ENCODE peak calls at places on chromosome 11, in four cellular contexts. One of them, this sample, is unnamed.

GRCh38 chr11:103800406-103801114 is 235.9 kb upstream of the DDI1 start:
- DNase-seq in K562: no peak
- DNase-seq in GM12878: no peak
- DNase-seq in HepG2: no peak
- DNase-seq in this sample: peak; percentile 21

GRCh38 chr11:73760066-73760679 is 701 bp downstream of the RAB6A start:
- DNase-seq in HepG2: no peak
- DNase-seq in K562: peak; percentile 66
- DNase-seq in GM12878: no peak
- DNase-seq in this sample: peak; percentile 46

GRCh38 chr11:119699227-119699626 is 29.8 kb downstream of the NECTIN1 start:
- DNase-seq in K562: no peak
- DNase-seq in GM12878: no peak
- DNase-seq in HepG2: peak; percentile 76
- DNase-seq in this sample: no peak

GRCh38 chr11:35282226-35282882 is 137.0 kb downstream of the SLC1A2 start:
- DNase-seq in HepG2: no peak
- DNase-seq in K562: no peak
- DNase-seq in GM12878: no peak
- DNase-seq in this sample: no peak

GRCh38 chr11:27619936-27620335 is 80.3 kb downstream of the BDNF start:
- DNase-seq in GM12878: no peak
- DNase-seq in K562: no peak
- DNase-seq in HepG2: no peak
- DNase-seq in this sample: no peak

GRCh38 chr11:6298605-6299004 is 21.7 kb downstream of the CAVIN3 start:
- DNase-seq in GM12878: no peak
- DNase-seq in HepG2: peak; percentile 38
- DNase-seq in K562: no peak
- DNase-seq in this sample: peak; percentile 86

GRCh38 chr11:118136341-118136740 is 16.3 kb downstream of the SCN4B start:
- DNase-seq in HepG2: no peak
- DNase-seq in GM12878: no peak
- DNase-seq in K562: no peak
- DNase-seq in this sample: no peak

GRCh38 chr11:120589376-120589775 is 77.8 kb downstream of the GRIK4 start:
- DNase-seq in K562: no peak
- DNase-seq in HepG2: no peak
- DNase-seq in GM12878: no peak
- DNase-seq in this sample: peak; percentile 10

GRCh38 chr11:113874096-113874919 is 1.1 kb downstream of the USP28 start:
- DNase-seq in HepG2: no peak
- DNase-seq in K562: no peak
- DNase-seq in GM12878: no peak
- DNase-seq in this sample: no peak

GRCh38 chr11:28690746-28691145 is 582.6 kb downstream of the METTL15 start:
- DNase-seq in K562: no peak
- DNase-seq in GM12878: no peak
- DNase-seq in HepG2: no peak
- DNase-seq in this sample: no peak

GRCh38 chr11:105092255-105093239 is 47.0 kb downstream of the CARD18 start:
- DNase-seq in HepG2: no peak
- DNase-seq in K562: no peak
- DNase-seq in GM12878: no peak
- DNase-seq in this sample: no peak

GRCh38 chr11:45671246-45672171 is 6.1 kb upstream of the CHST1 start:
- DNase-seq in GM12878: no peak
- DNase-seq in HepG2: no peak
- DNase-seq in K562: no peak
- DNase-seq in this sample: no peak
- TF ChIP-seq TCF7 in GM12878: no peak
- TF ChIP-seq TCF7 in HepG2: no peak
- TF ChIP-seq TCF7 in K562: no peak
- TF ChIP-seq TCF7 in this sample: no peak

GRCh38 chr11:14358729-14359439 is at the start of gene RRAS2:
- DNase-seq in HepG2: peak; percentile 69
- DNase-seq in GM12878: no peak
- DNase-seq in K562: peak; percentile 84
- DNase-seq in this sample: peak; percentile 85
- TF ChIP-seq ATF3 in HepG2: no peak
- TF ChIP-seq ATF3 in GM12878: no peak
- TF ChIP-seq ATF3 in K562: no peak
- TF ChIP-seq ATF3 in this sample: no peak

GRCh38 chr11:75031771-75032549 is 43.2 kb downstream of the NEU3 start:
- DNase-seq in GM12878: no peak
- DNase-seq in K562: peak; percentile 81
- DNase-seq in HepG2: peak; percentile 65
- DNase-seq in this sample: peak; percentile 89
- TF ChIP-seq TCF7 in GM12878: no peak
- TF ChIP-seq TCF7 in K562: no peak
- TF ChIP-seq TCF7 in HepG2: no peak
- TF ChIP-seq TCF7 in this sample: no peak

GRCh38 chr11:62030071-62030684 is 62.7 kb upstream of the FTH1 start:
- DNase-seq in HepG2: no peak
- DNase-seq in K562: no peak
- DNase-seq in GM12878: no peak
- DNase-seq in this sample: peak; percentile 43
- TF ChIP-seq ATF3 in HepG2: no peak
- TF ChIP-seq ATF3 in K562: no peak
- TF ChIP-seq ATF3 in GM12878: no peak
- TF ChIP-seq ATF3 in this sample: no peak

GRCh38 chr11:2796508-2797180 is 88.9 kb downstream of the CDKN1C start:
- DNase-seq in HepG2: no peak
- DNase-seq in GM12878: no peak
- DNase-seq in K562: no peak
- DNase-seq in this sample: peak; percentile 9
- TF ChIP-seq TCF7 in HepG2: no peak
- TF ChIP-seq TCF7 in GM12878: no peak
- TF ChIP-seq TCF7 in K562: no peak
- TF ChIP-seq TCF7 in this sample: no peak

DNA sequence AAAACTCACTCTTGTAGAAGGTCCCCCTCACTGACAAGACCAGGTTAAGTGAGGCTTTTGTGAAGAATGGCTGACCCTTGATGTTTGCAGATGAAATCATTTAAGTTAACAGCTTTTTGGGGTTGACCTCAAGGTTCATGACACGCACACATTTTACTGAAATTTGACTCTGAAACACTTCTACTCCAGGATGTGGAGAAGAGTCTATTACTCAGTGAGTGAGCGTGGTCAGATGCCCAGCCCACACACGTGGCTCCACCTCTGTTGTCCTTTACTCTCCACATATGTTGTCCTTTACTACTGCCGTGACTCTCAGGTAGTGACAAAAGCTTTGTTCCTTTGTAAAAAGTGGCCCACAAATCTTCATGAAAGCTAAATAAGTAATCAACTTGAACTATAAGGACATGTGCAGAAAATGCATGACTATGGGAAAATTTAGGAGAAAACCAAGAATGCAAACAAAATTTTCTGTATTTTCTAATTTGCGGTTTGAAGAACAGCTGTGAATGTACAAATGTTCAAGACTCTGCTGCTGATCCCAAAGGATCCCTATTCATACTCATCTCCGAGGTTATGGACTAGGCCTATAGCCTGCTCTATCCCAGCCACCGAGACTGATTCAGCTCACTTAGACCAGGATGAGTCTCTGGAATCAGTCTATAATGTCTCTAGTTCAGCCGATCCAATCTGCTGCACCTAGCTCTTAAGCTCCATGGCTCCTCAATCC is 22.4 kb downstream of the XRRA1 start:
- DNase-seq in GM12878: no peak
- DNase-seq in HepG2: no peak
- DNase-seq in K562: no peak
- DNase-seq in this sample: no peak
- TF ChIP-seq ATF3 in GM12878: no peak
- TF ChIP-seq ATF3 in HepG2: no peak
- TF ChIP-seq ATF3 in K562: no peak
- TF ChIP-seq ATF3 in this sample: no peak

This sample was measured in WTC11.